ENCODE peak calls at places on chromosome 20, in seven cellular contexts. One of them, this sample, is unnamed.

GRCh38 chr20:25525857-25526256 is 59.5 kb downstream of the NINL start:
- DNase-seq in GM12878: no peak
- DNase-seq in HCT116: no peak
- DNase-seq in lower leg skin: no peak
- DNase-seq in ovary: no peak
- DNase-seq in Peyer's patch: no peak
- DNase-seq in tibial nerve: no peak
- DNase-seq in this sample: no peak

GRCh38 chr20:50992733-50993457 is 30.0 kb downstream of the KCNG1 start:
- DNase-seq in GM12878: peak
- DNase-seq in HCT116: peak
- DNase-seq in lower leg skin: no peak
- DNase-seq in ovary: no peak
- DNase-seq in Peyer's patch: no peak
- DNase-seq in tibial nerve: no peak
- DNase-seq in this sample: no peak

GRCh38 chr20:26276811-26277210 is 580.2 kb upstream of the ZNF337 start:
- DNase-seq in GM12878: no peak
- DNase-seq in HCT116: no peak
- DNase-seq in lower leg skin: no peak
- DNase-seq in ovary: no peak
- DNase-seq in Peyer's patch: peak
- DNase-seq in tibial nerve: no peak
- DNase-seq in this sample: no peak

GRCh38 chr20:9359561-9360308 is 154.7 kb upstream of the LAMP5 start:
- DNase-seq in GM12878: no peak
- DNase-seq in HCT116: peak
- DNase-seq in lower leg skin: peak
- DNase-seq in ovary: no peak
- DNase-seq in Peyer's patch: no peak
- DNase-seq in tibial nerve: peak
- DNase-seq in this sample: peak

GRCh38 chr20:5146302-5146653 is 19.5 kb downstream of the CDS2 start:
- DNase-seq in GM12878: no peak
- DNase-seq in HCT116: no peak
- DNase-seq in lower leg skin: no peak
- DNase-seq in ovary: no peak
- DNase-seq in Peyer's patch: no peak
- DNase-seq in tibial nerve: no peak
- DNase-seq in this sample: no peak

GRCh38 chr20:64247970-64248841 is 7.3 kb upstream of the PCMTD2 start:
- DNase-seq in GM12878: no peak
- DNase-seq in HCT116: no peak
- DNase-seq in lower leg skin: no peak
- DNase-seq in ovary: no peak
- DNase-seq in Peyer's patch: no peak
- DNase-seq in tibial nerve: no peak
- DNase-seq in this sample: no peak

GRCh38 chr20:23047001-23047737 is 2.3 kb downstream of the THBD start:
- DNase-seq in GM12878: no peak
- DNase-seq in HCT116: no peak
- DNase-seq in lower leg skin: no peak
- DNase-seq in ovary: no peak
- DNase-seq in Peyer's patch: no peak
- DNase-seq in tibial nerve: no peak
- DNase-seq in this sample: no peak

GRCh38 chr20:25274481-25274880 is 26.6 kb downstream of the PYGB start:
- DNase-seq in GM12878: no peak
- DNase-seq in HCT116: no peak
- DNase-seq in lower leg skin: no peak
- DNase-seq in ovary: peak
- DNase-seq in Peyer's patch: peak
- DNase-seq in tibial nerve: no peak
- DNase-seq in this sample: peak

GRCh38 chr20:50517817-50518154 is 7.6 kb downstream of the PTPN1 start:
- DNase-seq in GM12878: no peak
- DNase-seq in HCT116: no peak
- DNase-seq in lower leg skin: no peak
- DNase-seq in ovary: no peak
- DNase-seq in Peyer's patch: no peak
- DNase-seq in tibial nerve: no peak
- DNase-seq in this sample: no peak

GRCh38 chr20:42604998-42605970 is 584.4 kb downstream of the PTPRT start:
- DNase-seq in GM12878: no peak
- DNase-seq in HCT116: no peak
- DNase-seq in lower leg skin: no peak
- DNase-seq in ovary: no peak
- DNase-seq in Peyer's patch: no peak
- DNase-seq in tibial nerve: no peak
- DNase-seq in this sample: no peak

GRCh38 chr20:24775966-24776365 is 173.1 kb upstream of the CST7 start:
- DNase-seq in GM12878: no peak
- DNase-seq in HCT116: no peak
- DNase-seq in lower leg skin: no peak
- DNase-seq in ovary: no peak
- DNase-seq in Peyer's patch: no peak
- DNase-seq in tibial nerve: no peak
- DNase-seq in this sample: no peak

GRCh38 chr20:53809728-53810365 is 216.2 kb upstream of the ZNF217 start:
- DNase-seq in GM12878: no peak
- DNase-seq in HCT116: no peak
- DNase-seq in lower leg skin: no peak
- DNase-seq in ovary: no peak
- DNase-seq in Peyer's patch: no peak
- DNase-seq in tibial nerve: no peak
- DNase-seq in this sample: no peak
- H3K4me3 ChIP-seq in GM12878: no peak
- H3K4me3 ChIP-seq in HCT116: no peak
- H3K4me3 ChIP-seq in lower leg skin: no peak
- H3K4me3 ChIP-seq in ovary: no peak
- H3K4me3 ChIP-seq in Peyer's patch: no peak
- H3K4me3 ChIP-seq in tibial nerve: no peak
- H3K4me3 ChIP-seq in this sample: no peak

GRCh38 chr20:62059926-62060630 is 5.6 kb downstream of the TAF4 start:
- DNase-seq in GM12878: no peak
- DNase-seq in HCT116: no peak
- DNase-seq in lower leg skin: no peak
- DNase-seq in ovary: no peak
- DNase-seq in Peyer's patch: no peak
- DNase-seq in tibial nerve: no peak
- DNase-seq in this sample: no peak
- TF ChIP-seq POLR2A in GM12878: no peak
- TF ChIP-seq POLR2A in HCT116: no peak
- TF ChIP-seq POLR2A in lower leg skin: no peak
- TF ChIP-seq POLR2A in ovary: no peak
- TF ChIP-seq POLR2A in Peyer's patch: no peak
- TF ChIP-seq POLR2A in tibial nerve: no peak
- TF ChIP-seq POLR2A in this sample: no peak

GRCh38 chr20:18394363-18394762 is 72.5 kb downstream of the DZANK1 start:
- DNase-seq in GM12878: no peak
- DNase-seq in HCT116: no peak
- DNase-seq in lower leg skin: no peak
- DNase-seq in ovary: no peak
- DNase-seq in Peyer's patch: no peak
- DNase-seq in tibial nerve: no peak
- DNase-seq in this sample: no peak
- H3K4me3 ChIP-seq in GM12878: no peak
- H3K4me3 ChIP-seq in HCT116: no peak
- H3K4me3 ChIP-seq in lower leg skin: no peak
- H3K4me3 ChIP-seq in ovary: no peak
- H3K4me3 ChIP-seq in Peyer's patch: no peak
- H3K4me3 ChIP-seq in tibial nerve: no peak
- H3K4me3 ChIP-seq in this sample: no peak

GRCh38 chr20:44856847-44857448 is 28.6 kb upstream of the YWHAB start:
- DNase-seq in GM12878: no peak
- DNase-seq in HCT116: no peak
- DNase-seq in lower leg skin: no peak
- DNase-seq in ovary: no peak
- DNase-seq in Peyer's patch: no peak
- DNase-seq in tibial nerve: no peak
- DNase-seq in this sample: no peak
- TF ChIP-seq POLR2A in GM12878: no peak
- TF ChIP-seq POLR2A in HCT116: no peak
- TF ChIP-seq POLR2A in lower leg skin: no peak
- TF ChIP-seq POLR2A in ovary: no peak
- TF ChIP-seq POLR2A in Peyer's patch: no peak
- TF ChIP-seq POLR2A in tibial nerve: no peak
- TF ChIP-seq POLR2A in this sample: no peak

This sample was measured in adrenal gland.